ENCODE peak calls at places on chromosome 19, in four cellular contexts. J, X, Z and R are unnamed samples.

GRCh38 chr19:30416375-30416774 is 44.2 kb downstream of the ZNF536 start:
- DNase-seq in J (no peak), X (no peak), Z (no peak), R (no peak)

GRCh38 chr19:35352448-35353304 is 5.0 kb downstream of the FFAR1 start:
- DNase-seq in J (peak; percentile 23), X (peak; percentile 80), Z (peak; percentile 75), R (peak; percentile 89)

GRCh38 chr19:10191347-10191746 is 3.4 kb downstream of the DNMT1 start:
- DNase-seq in J (peak; percentile 69), X (no peak), Z (peak; percentile 30), R (no peak)

GRCh38 chr19:29855087-29855486 is 43.3 kb downstream of the CCNE1 start:
- DNase-seq in J (no peak), X (no peak), Z (no peak), R (no peak)

GRCh38 chr19:46766569-46767317 is 20.5 kb upstream of the STRN4 start:
- DNase-seq in J (no peak), X (peak; percentile 57), Z (peak; percentile 47), R (no peak)

GRCh38 chr19:55461974-55462628 is 659 bp upstream of the ISOC2 start:
- DNase-seq in J (no peak), X (no peak), Z (no peak), R (no peak)

GRCh38 chr19:40623403-40624239 is 22.5 kb downstream of the LTBP4 start:
- DNase-seq in J (no peak), X (no peak), Z (no peak), R (peak; percentile 91)

GRCh38 chr19:16070366-16070990 is 5.8 kb upstream of the TPM4 start:
- DNase-seq in J (no peak), X (peak; percentile 94), Z (no peak), R (no peak)

GRCh38 chr19:51026554-51026831 is at the start of gene KLK11:
- DNase-seq in J (no peak), X (peak; percentile 80), Z (no peak), R (no peak)

GRCh38 chr19:4474504-4475136 is 2.5 kb downstream of the HDGFL2 start:
- DNase-seq in J (no peak), X (no peak), Z (peak; percentile 66), R (peak; percentile 81)

GRCh38 chr19:23436318-23436717 is 41.0 kb upstream of the ZNF91 start:
- DNase-seq in J (no peak), X (no peak), Z (no peak), R (no peak)

GRCh38 chr19:16347706-16348105 is 23.1 kb downstream of the KLF2 start:
- DNase-seq in J (no peak), X (no peak), Z (no peak), R (no peak)

GRCh38 chr19:35381318-35381717 is 10.4 kb downstream of the GPR42 start:
- DNase-seq in J (no peak), X (no peak), Z (no peak), R (no peak)

GRCh38 chr19:14786421-14786851 is 8.1 kb upstream of the ADGRE2 start:
- DNase-seq in J (no peak), X (peak; percentile 4), Z (peak; percentile 68), R (peak; percentile 25)

GRCh38 chr19:4089946-4090345 is 23.2 kb upstream of the ZBTB7A start:
- DNase-seq in J (no peak), X (no peak), Z (no peak), R (no peak)

GRCh38 chr19:2905918-2906519 is 5.3 kb downstream of the ZNF57 start:
- DNase-seq in J (no peak), X (no peak), Z (no peak), R (no peak)